ENCODE peak calls at places on chromosomes 6 and 20, in five cellular contexts. C, L, Y, P and J are unnamed samples.

GRCh38 chr6:158653577-158654354 is 3.9 kb downstream of the SYTL3 start:
- DNase-seq in L (no peak), Y (no peak), P (no peak), C (no peak), J (no peak)

GRCh38 chr6:37092851-37093727 is 76.9 kb upstream of the PIM1 start:
- DNase-seq in C (no peak), L (no peak), P (no peak), Y (no peak), J (no peak)

GRCh38 chr6:45148278-45148677 is 179.9 kb upstream of the RUNX2 start:
- DNase-seq in Y (no peak), L (no peak), C (no peak), P (peak; percentile 22), J (no peak)

GRCh38 chr20:25299801-25300200 is 51.9 kb downstream of the PYGB start:
- DNase-seq in L (no peak), P (no peak), C (no peak), Y (no peak), J (no peak)

GRCh38 chr20:61295249-61295648 is 43.2 kb downstream of the CDH4 start:
- DNase-seq in C (no peak), Y (no peak), P (no peak), L (no peak), J (no peak)

GRCh38 chr6:121592955-121593665 is 157.7 kb downstream of the GJA1 start:
- DNase-seq in Y (no peak), P (peak; percentile 56), L (no peak), C (no peak), J (no peak)

GRCh38 chr6:166003569-166003968 is 164.1 kb downstream of the TBXT start:
- DNase-seq in L (no peak), Y (no peak), C (no peak), P (peak; percentile 25), J (no peak)

GRCh38 chr6:40358473-40359460 is 228.4 kb downstream of the LRFN2 start:
- DNase-seq in P (no peak), C (no peak), L (no peak), Y (no peak), J (no peak)

GRCh38 chr6:165845488-165845887 is 182.4 kb upstream of the PDE10A start:
- DNase-seq in C (no peak), Y (no peak), P (peak; percentile 24), L (no peak), J (no peak)

GRCh38 chr6:20946037-20946436 is 411.8 kb downstream of the CDKAL1 start:
- DNase-seq in L (no peak), C (no peak), P (peak; percentile 23), Y (no peak), J (no peak)

GRCh38 chr6:78436335-78436734 is 431.0 kb upstream of the IRAK1BP1 start:
- DNase-seq in Y (no peak), P (peak; percentile 25), C (no peak), L (no peak), J (no peak)
- TF ChIP-seq CTCF in Y (peak; percentile 23), P (peak; percentile 46), C (peak; percentile 45), L (peak; percentile 17), J (no peak)

GRCh38 chr20:46544576-46544975 is 5.9 kb downstream of the OCSTAMP start:
- DNase-seq in Y (no peak), L (no peak), P (peak; percentile 34), C (no peak), J (no peak)
- TF ChIP-seq CTCF in Y (no peak), L (no peak), P (no peak), C (peak; percentile 24), J (no peak)

GRCh38 chr6:169096326-169096882 is 157.2 kb downstream of the THBS2 start:
- DNase-seq in C (no peak), L (no peak), P (no peak), Y (no peak), J (no peak)
- TF ChIP-seq CTCF in C (peak; percentile 19), L (no peak), P (peak; percentile 23), Y (no peak), J (no peak)

GRCh38 chr6:64505312-64505711 is 869.7 kb downstream of the PHF3 start:
- DNase-seq in L (no peak), Y (no peak), P (no peak), C (peak; percentile 33), J (peak; percentile 33)
- TF ChIP-seq CTCF in L (no peak), Y (peak; percentile 67), P (peak; percentile 48), C (peak; percentile 87), J (peak; percentile 54)

DNA sequence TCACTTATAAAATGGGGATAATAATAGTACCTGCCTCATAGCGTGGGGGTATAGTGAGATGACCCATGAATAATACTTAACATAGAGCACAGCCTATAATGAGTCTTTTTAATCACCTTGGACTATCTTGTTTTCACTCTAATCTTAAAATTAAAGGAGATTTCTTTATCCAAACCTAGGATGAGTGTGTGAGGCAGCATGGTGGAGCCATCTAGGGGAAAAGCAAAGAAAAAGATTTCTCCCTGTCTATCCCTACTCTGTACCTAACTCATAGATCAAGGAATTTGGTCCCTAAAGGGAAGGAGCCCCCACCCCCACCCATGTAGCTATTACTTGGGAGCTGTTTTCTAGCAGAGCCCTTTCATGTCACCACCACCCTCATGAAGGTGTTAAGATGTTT is 45.2 kb upstream of the PAK5 start:
- DNase-seq in L (no peak), P (no peak), Y (no peak), C (no peak), J (no peak)
- TF ChIP-seq CTCF in L (no peak), P (no peak), Y (peak; percentile 55), C (peak; percentile 43), J (no peak)

DNA sequence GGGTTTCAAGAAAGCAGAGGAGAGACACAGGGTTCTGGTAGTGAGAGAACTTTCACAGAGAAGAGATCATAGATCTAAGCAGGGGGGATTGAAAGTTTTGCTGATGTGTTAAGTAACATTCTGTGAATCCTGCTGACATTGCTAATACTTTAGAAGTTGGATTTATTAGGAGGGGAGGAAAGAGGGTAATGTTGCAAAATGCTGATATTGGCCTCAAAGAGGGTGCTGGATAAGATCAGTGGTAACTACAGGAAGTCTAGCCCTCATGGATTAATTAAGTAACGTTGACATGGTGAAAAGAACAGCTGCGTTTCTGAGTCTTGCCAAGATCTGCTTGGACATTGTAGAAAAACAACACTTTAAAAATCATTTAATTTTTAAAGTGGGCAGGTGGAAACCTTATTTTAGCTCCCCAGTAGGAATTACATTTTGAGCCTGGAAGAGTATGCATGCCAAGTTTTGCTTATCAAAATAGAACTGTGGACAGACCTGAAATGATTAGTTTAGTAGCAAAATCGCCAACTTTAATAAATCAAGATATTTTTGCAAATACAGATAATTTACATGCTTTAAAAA is 606.0 kb upstream of the HTR1E start:
- DNase-seq in C (no peak), L (no peak), Y (no peak), P (no peak), J (no peak)
- TF ChIP-seq CTCF in C (no peak), L (no peak), Y (no peak), P (no peak), J (no peak)

GRCh38 chr6:132300323-132300949 is 100.8 kb downstream of the MOXD1 start:
- DNase-seq in L (no peak), P (peak; percentile 78), Y (no peak), C (peak; percentile 82), J (peak; percentile 28)

DNA sequence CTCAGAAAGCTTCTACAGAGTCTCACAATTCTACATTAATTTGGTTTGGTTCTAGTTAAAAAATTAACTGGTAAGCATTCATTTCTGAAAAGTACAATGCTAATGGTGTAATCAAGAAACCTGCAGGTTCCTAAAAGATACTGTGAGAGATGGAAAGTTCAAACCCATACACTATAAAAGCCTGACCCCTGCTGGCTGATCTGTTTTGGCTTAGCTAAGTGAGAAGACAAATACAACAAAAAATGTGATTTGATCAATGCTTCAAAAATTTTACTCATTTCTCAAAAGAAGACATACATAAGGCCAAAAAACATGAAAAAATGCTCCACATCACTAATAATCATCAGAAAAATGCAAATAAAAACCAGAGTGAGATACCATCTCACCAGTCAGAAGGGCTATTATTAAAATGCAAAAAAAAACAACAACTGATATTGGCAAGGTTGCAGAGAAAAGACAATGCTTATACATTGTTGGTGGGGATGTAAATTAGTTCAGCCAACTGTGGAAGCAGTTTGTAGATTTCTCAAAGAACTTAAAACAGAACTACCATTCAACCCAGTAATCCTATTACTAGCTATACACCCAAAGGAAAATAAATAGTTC is 102.8 kb downstream of the MOXD1 start:
- DNase-seq in Y (no peak), L (no peak), C (peak; percentile 80), P (peak; percentile 67), J (peak; percentile 56)
- TF ChIP-seq CTCF in Y (peak; percentile 75), L (peak; percentile 40), C (peak; percentile 95), P (peak; percentile 67), J (peak; percentile 68)

GRCh38 chr6:97282238-97282725 is 734 bp downstream of the MMS22L start:
- DNase-seq in Y (no peak), C (peak; percentile 23), L (no peak), P (peak; percentile 4), J (no peak)

GRCh38 chr6:97288188-97288587 is 5.2 kb upstream of the MMS22L start:
- DNase-seq in Y (no peak), C (no peak), P (no peak), L (no peak), J (no peak)

GRCh38 chr6:97280766-97281165 is 2.2 kb downstream of the MMS22L start:
- DNase-seq in C (no peak), L (no peak), Y (no peak), P (no peak), J (no peak)

DNA sequence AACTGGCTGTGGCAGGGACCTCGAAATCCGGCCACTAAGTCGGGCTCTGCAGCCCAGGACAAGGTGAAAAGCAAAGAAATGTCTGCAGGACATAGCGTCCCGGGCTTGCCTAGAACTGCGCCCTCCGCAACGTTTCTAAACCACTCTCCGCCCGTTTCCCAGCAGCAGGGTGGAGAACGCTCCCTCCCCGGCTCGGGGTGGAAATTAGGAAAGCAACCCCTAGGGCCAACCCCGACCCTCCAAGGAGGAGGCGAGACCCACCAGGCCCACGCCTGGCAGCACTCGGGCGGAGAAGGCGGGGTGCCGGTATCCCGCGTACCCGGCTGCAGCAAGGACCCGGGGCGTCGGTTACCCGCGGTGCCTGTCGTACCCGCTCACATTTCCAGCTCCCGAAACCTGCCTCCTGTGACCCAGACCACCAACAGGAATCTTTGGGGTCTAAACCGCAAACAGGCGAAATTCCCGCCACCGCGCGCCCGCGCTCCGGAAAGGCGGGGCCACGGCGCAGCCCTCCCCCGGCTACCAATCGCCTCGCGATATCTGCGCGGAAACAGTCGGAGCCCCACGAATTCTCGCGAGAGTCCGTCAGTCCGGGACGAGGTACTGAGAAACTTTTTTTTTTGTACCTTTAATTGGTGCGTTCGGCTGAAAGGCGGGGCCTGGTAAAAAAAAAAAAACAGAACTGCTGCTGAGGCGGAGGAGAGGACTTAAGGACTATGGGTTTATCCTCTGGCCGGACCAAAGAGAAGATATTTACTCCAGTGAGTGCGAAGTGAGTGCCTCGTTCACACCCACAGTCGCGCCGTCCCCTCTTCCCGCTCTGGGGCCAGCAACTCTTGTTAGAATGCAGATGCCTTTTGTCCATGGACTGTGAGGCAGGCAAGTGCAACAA is at the start of gene MMS22L:
- DNase-seq in Y (peak; percentile 90), L (peak; percentile 42), C (peak; percentile 98), P (peak; percentile 97), J (peak; percentile 94)
- TF ChIP-seq CTCF in Y (no peak), L (no peak), C (no peak), P (no peak), J (no peak)